ENCODE peak calls at places on chromosome 18, in four cellular contexts. One of them, this sample, is unnamed.

GRCh38 chr18:36829362-36830140 is 624 bp downstream of the KIAA1328 start:
- DNase-seq in fibroblast of mammary gland: peak
- DNase-seq in KG1: peak
- DNase-seq in activated B cell treated with CpG ODN at 0.5 μM for 24 hours: no peak
- DNase-seq in this sample: no peak

GRCh38 chr18:9719421-9719981 is 11.4 kb downstream of the RAB31 start:
- DNase-seq in fibroblast of mammary gland: peak
- DNase-seq in KG1: no peak
- DNase-seq in activated B cell treated with CpG ODN at 0.5 μM for 24 hours: no peak
- DNase-seq in this sample: no peak

GRCh38 chr18:34650121-34650545 is 60.0 kb upstream of the DTNA start:
- DNase-seq in fibroblast of mammary gland: peak
- DNase-seq in KG1: no peak
- DNase-seq in activated B cell treated with CpG ODN at 0.5 μM for 24 hours: no peak
- DNase-seq in this sample: no peak

GRCh38 chr18:79584491-79585394 is 94.9 kb upstream of the CTDP1 start:
- DNase-seq in fibroblast of mammary gland: no peak
- DNase-seq in KG1: no peak
- DNase-seq in activated B cell treated with CpG ODN at 0.5 μM for 24 hours: no peak
- DNase-seq in this sample: no peak

GRCh38 chr18:42649636-42650035 is 465.8 kb downstream of the RIT2 start:
- DNase-seq in fibroblast of mammary gland: no peak
- DNase-seq in KG1: no peak
- DNase-seq in activated B cell treated with CpG ODN at 0.5 μM for 24 hours: no peak
- DNase-seq in this sample: no peak

GRCh38 chr18:12838178-12838634 is 45.8 kb downstream of the PTPN2 start:
- DNase-seq in fibroblast of mammary gland: peak
- DNase-seq in KG1: no peak
- DNase-seq in activated B cell treated with CpG ODN at 0.5 μM for 24 hours: no peak
- DNase-seq in this sample: peak

GRCh38 chr18:58057291-58057965 is 13.4 kb downstream of the NEDD4L start:
- DNase-seq in fibroblast of mammary gland: no peak
- DNase-seq in KG1: no peak
- DNase-seq in activated B cell treated with CpG ODN at 0.5 μM for 24 hours: no peak
- DNase-seq in this sample: no peak

GRCh38 chr18:48605408-48605845 is 66.6 kb downstream of the CTIF start:
- DNase-seq in fibroblast of mammary gland: peak
- DNase-seq in KG1: no peak
- DNase-seq in activated B cell treated with CpG ODN at 0.5 μM for 24 hours: no peak
- DNase-seq in this sample: no peak

GRCh38 chr18:32760391-32760790 is 12.4 kb downstream of the KLHL14 start:
- DNase-seq in fibroblast of mammary gland: no peak
- DNase-seq in KG1: no peak
- DNase-seq in activated B cell treated with CpG ODN at 0.5 μM for 24 hours: peak
- DNase-seq in this sample: no peak

GRCh38 chr18:73511751-73512525 is 635.7 kb downstream of the FBXO15 start:
- DNase-seq in fibroblast of mammary gland: peak
- DNase-seq in KG1: no peak
- DNase-seq in activated B cell treated with CpG ODN at 0.5 μM for 24 hours: no peak
- DNase-seq in this sample: no peak

GRCh38 chr18:7000484-7001096 is 117.0 kb downstream of the LAMA1 start:
- DNase-seq in fibroblast of mammary gland: peak
- DNase-seq in KG1: no peak
- DNase-seq in activated B cell treated with CpG ODN at 0.5 μM for 24 hours: no peak
- DNase-seq in this sample: no peak

GRCh38 chr18:72674710-72675109 is 130.6 kb upstream of the CBLN2 start:
- DNase-seq in fibroblast of mammary gland: peak
- DNase-seq in KG1: no peak
- DNase-seq in activated B cell treated with CpG ODN at 0.5 μM for 24 hours: no peak
- DNase-seq in this sample: no peak

GRCh38 chr18:59211629-59212028 is 8.3 kb upstream of the GRP start:
- DNase-seq in fibroblast of mammary gland: no peak
- DNase-seq in KG1: no peak
- DNase-seq in activated B cell treated with CpG ODN at 0.5 μM for 24 hours: no peak
- DNase-seq in this sample: no peak

GRCh38 chr18:60019463-60019840 is 119.7 kb downstream of the PMAIP1 start:
- DNase-seq in fibroblast of mammary gland: peak
- DNase-seq in KG1: no peak
- DNase-seq in activated B cell treated with CpG ODN at 0.5 μM for 24 hours: no peak
- DNase-seq in this sample: no peak

GRCh38 chr18:51751901-51752300 is 554.4 kb upstream of the MEX3C start:
- DNase-seq in fibroblast of mammary gland: no peak
- DNase-seq in KG1: no peak
- DNase-seq in activated B cell treated with CpG ODN at 0.5 μM for 24 hours: no peak
- DNase-seq in this sample: no peak

GRCh38 chr18:68150976-68151375 is 563.9 kb downstream of the TMX3 start:
- DNase-seq in fibroblast of mammary gland: no peak
- DNase-seq in KG1: no peak
- DNase-seq in activated B cell treated with CpG ODN at 0.5 μM for 24 hours: no peak
- DNase-seq in this sample: no peak

GRCh38 chr18:21115519-21116411 is 4.2 kb upstream of the ROCK1 start:
- DNase-seq in fibroblast of mammary gland: peak
- DNase-seq in KG1: no peak
- DNase-seq in activated B cell treated with CpG ODN at 0.5 μM for 24 hours: no peak
- DNase-seq in this sample: no peak

GRCh38 chr18:39799010-39799409 is 2156.0 kb upstream of the PIK3C3 start:
- DNase-seq in fibroblast of mammary gland: peak
- DNase-seq in KG1: no peak
- DNase-seq in activated B cell treated with CpG ODN at 0.5 μM for 24 hours: no peak
- DNase-seq in this sample: no peak

GRCh38 chr18:7567487-7568425 is 640 bp downstream of the PTPRM start:
- DNase-seq in fibroblast of mammary gland: peak
- DNase-seq in KG1: no peak
- DNase-seq in activated B cell treated with CpG ODN at 0.5 μM for 24 hours: no peak
- DNase-seq in this sample: peak

GRCh38 chr18:35051978-35052377 is 10.8 kb downstream of the MAPRE2 start:
- DNase-seq in fibroblast of mammary gland: peak
- DNase-seq in KG1: no peak
- DNase-seq in activated B cell treated with CpG ODN at 0.5 μM for 24 hours: no peak
- DNase-seq in this sample: no peak

GRCh38 chr18:12038661-12039417 is 54.8 kb upstream of the ANKRD62 start:
- DNase-seq in fibroblast of mammary gland: peak
- DNase-seq in KG1: peak
- DNase-seq in activated B cell treated with CpG ODN at 0.5 μM for 24 hours: peak
- DNase-seq in this sample: peak

GRCh38 chr18:48295586-48296311 is 113.4 kb downstream of the ZBTB7C start:
- DNase-seq in fibroblast of mammary gland: peak
- DNase-seq in KG1: no peak
- DNase-seq in activated B cell treated with CpG ODN at 0.5 μM for 24 hours: no peak
- DNase-seq in this sample: no peak

GRCh38 chr18:44742741-44743311 is 62.1 kb downstream of the SETBP1 start:
- DNase-seq in fibroblast of mammary gland: peak
- DNase-seq in KG1: no peak
- DNase-seq in activated B cell treated with CpG ODN at 0.5 μM for 24 hours: no peak
- DNase-seq in this sample: no peak

GRCh38 chr18:35694803-35695202 is 113.3 kb downstream of the GALNT1 start:
- DNase-seq in fibroblast of mammary gland: no peak
- DNase-seq in KG1: no peak
- DNase-seq in activated B cell treated with CpG ODN at 0.5 μM for 24 hours: no peak
- DNase-seq in this sample: no peak

GRCh38 chr18:32770651-32771168 is 2.1 kb downstream of the KLHL14 start:
- DNase-seq in fibroblast of mammary gland: no peak
- DNase-seq in KG1: no peak
- DNase-seq in activated B cell treated with CpG ODN at 0.5 μM for 24 hours: peak
- DNase-seq in this sample: no peak

GRCh38 chr18:11047817-11048216 is 101.6 kb downstream of the PIEZO2 start:
- DNase-seq in fibroblast of mammary gland: no peak
- DNase-seq in KG1: no peak
- DNase-seq in activated B cell treated with CpG ODN at 0.5 μM for 24 hours: no peak
- DNase-seq in this sample: no peak

GRCh38 chr18:75880913-75881504 is 453.5 kb upstream of the SMIM21 start:
- DNase-seq in fibroblast of mammary gland: no peak
- DNase-seq in KG1: no peak
- DNase-seq in activated B cell treated with CpG ODN at 0.5 μM for 24 hours: no peak
- DNase-seq in this sample: no peak

GRCh38 chr18:2417861-2418610 is 153.3 kb downstream of the METTL4 start:
- DNase-seq in fibroblast of mammary gland: peak
- DNase-seq in KG1: no peak
- DNase-seq in activated B cell treated with CpG ODN at 0.5 μM for 24 hours: no peak
- DNase-seq in this sample: no peak

GRCh38 chr18:61459896-61460295 is 126.7 kb downstream of the CDH20 start:
- DNase-seq in fibroblast of mammary gland: peak
- DNase-seq in KG1: no peak
- DNase-seq in activated B cell treated with CpG ODN at 0.5 μM for 24 hours: no peak
- DNase-seq in this sample: no peak

GRCh38 chr18:58601468-58602266 is 27.2 kb downstream of the ALPK2 start:
- DNase-seq in fibroblast of mammary gland: no peak
- DNase-seq in KG1: no peak
- DNase-seq in activated B cell treated with CpG ODN at 0.5 μM for 24 hours: no peak
- DNase-seq in this sample: no peak

GRCh38 chr18:61323951-61324350 is 9.3 kb upstream of the CDH20 start:
- DNase-seq in fibroblast of mammary gland: peak
- DNase-seq in KG1: no peak
- DNase-seq in activated B cell treated with CpG ODN at 0.5 μM for 24 hours: no peak
- DNase-seq in this sample: no peak

GRCh38 chr18:69599377-69599776 is 198.7 kb downstream of the DOK6 start:
- DNase-seq in fibroblast of mammary gland: no peak
- DNase-seq in KG1: no peak
- DNase-seq in activated B cell treated with CpG ODN at 0.5 μM for 24 hours: no peak
- DNase-seq in this sample: no peak

GRCh38 chr18:5424903-5425302 is 118.9 kb downstream of the EPB41L3 start:
- DNase-seq in fibroblast of mammary gland: peak
- DNase-seq in KG1: no peak
- DNase-seq in activated B cell treated with CpG ODN at 0.5 μM for 24 hours: no peak
- DNase-seq in this sample: no peak

GRCh38 chr18:46856975-46857374 is 60.3 kb downstream of the PIAS2 start:
- DNase-seq in fibroblast of mammary gland: peak
- DNase-seq in KG1: no peak
- DNase-seq in activated B cell treated with CpG ODN at 0.5 μM for 24 hours: no peak
- DNase-seq in this sample: no peak

GRCh38 chr18:9653390-9653789 is 39.0 kb upstream of the PPP4R1 start:
- DNase-seq in fibroblast of mammary gland: no peak
- DNase-seq in KG1: no peak
- DNase-seq in activated B cell treated with CpG ODN at 0.5 μM for 24 hours: no peak
- DNase-seq in this sample: peak

This sample was measured in pancreas.